ENCODE peak calls at places on chromosomes 7 and 10, in five cellular contexts. N is kidney epithelial cell, P is IMR-90, K is HFF-Myc, R is activated B cell treated with CpG ODN at 0.5 μM for 24 hours. I is an unnamed sample.

GRCh38 chr7:17368856-17369520 is 70.5 kb downstream of the AHR start:
- DNase-seq in N (no peak), P (peak), K (no peak), R (no peak), I (no peak)

GRCh38 chr7:26645126-26645525 is 219.3 kb downstream of the SKAP2 start:
- DNase-seq in N (no peak), P (no peak), K (no peak), R (no peak), I (no peak)

GRCh38 chr10:43931308-43931930 is 282.7 kb upstream of the ZNF32 start:
- DNase-seq in N (peak), P (peak), K (no peak), R (no peak), I (peak)

GRCh38 chr7:83936056-83936703 is 258.4 kb downstream of the SEMA3A start:
- DNase-seq in N (peak), P (peak), K (peak), R (no peak), I (peak)

GRCh38 chr10:18333616-18334015 is 193.4 kb downstream of the CACNB2 start:
- DNase-seq in N (no peak), P (no peak), K (no peak), R (no peak), I (no peak)

GRCh38 chr7:31017036-31017747 is 34.9 kb upstream of the ADCYAP1R1 start:
- DNase-seq in N (no peak), P (no peak), K (no peak), R (no peak), I (no peak)

GRCh38 chr10:30510184-30510931 is 76.4 kb downstream of the MAP3K8 start:
- DNase-seq in N (no peak), P (peak), K (no peak), R (no peak), I (peak)

GRCh38 chr7:25775999-25776736 is 375.8 kb upstream of the NFE2L3 start:
- DNase-seq in N (no peak), P (no peak), K (no peak), R (no peak), I (no peak)

GRCh38 chr7:4706384-4707032 is 24.4 kb downstream of the FOXK1 start:
- DNase-seq in N (no peak), P (peak), K (no peak), R (no peak), I (peak)

GRCh38 chr10:71085689-71086438 is 126.5 kb upstream of the UNC5B start:
- DNase-seq in N (no peak), P (no peak), K (no peak), R (no peak), I (no peak)

GRCh38 chr7:20776214-20776875 is 10.3 kb downstream of the SP8 start:
- DNase-seq in N (no peak), P (no peak), K (no peak), R (no peak), I (no peak)

GRCh38 chr7:20777377-20778062 is 9.2 kb downstream of the SP8 start:
- DNase-seq in N (no peak), P (no peak), K (no peak), R (no peak), I (no peak)

GRCh38 chr7:20779041-20779440 is 7.6 kb downstream of the SP8 start:
- DNase-seq in N (no peak), P (no peak), K (no peak), R (no peak), I (no peak)

GRCh38 chr7:20776942-20777341 is 9.7 kb downstream of the SP8 start:
- DNase-seq in N (no peak), P (no peak), K (no peak), R (no peak), I (no peak)

GRCh38 chr7:20778063-20778721 is 8.5 kb downstream of the SP8 start:
- DNase-seq in N (no peak), P (no peak), K (no peak), R (no peak), I (no peak)
- TF ChIP-seq CTCF in N (peak), P (peak), K (peak), R (no peak), I (peak)

GRCh38 chr10:48748573-48748972 is 63.9 kb downstream of the WDFY4 start:
- DNase-seq in N (no peak), P (no peak), K (no peak), R (no peak), I (no peak)

GRCh38 chr10:48749254-48749787 is 64.6 kb downstream of the WDFY4 start:
- DNase-seq in N (no peak), P (no peak), K (no peak), R (no peak), I (no peak)

GRCh38 chr10:48742891-48743845 is 58.5 kb downstream of the WDFY4 start:
- DNase-seq in N (no peak), P (no peak), K (no peak), R (no peak), I (no peak)

GRCh38 chr10:48744587-48744986 is 59.9 kb downstream of the WDFY4 start:
- DNase-seq in N (no peak), P (no peak), K (no peak), R (no peak), I (no peak)

GRCh38 chr10:48745662-48746245 is 61.1 kb downstream of the WDFY4 start:
- DNase-seq in N (no peak), P (no peak), K (no peak), R (no peak), I (no peak)
- TF ChIP-seq CTCF in N (peak), P (no peak), K (peak), R (no peak), I (no peak)

GRCh38 chr10:112030431-112030830 is 153.1 kb downstream of the GPAM start:
- DNase-seq in N (no peak), P (no peak), K (no peak), R (no peak), I (no peak)

GRCh38 chr10:112024079-112024478 is 159.5 kb downstream of the GPAM start:
- DNase-seq in N (no peak), P (no peak), K (no peak), R (no peak), I (no peak)

GRCh38 chr10:112025228-112025627 is 158.3 kb downstream of the GPAM start:
- DNase-seq in N (no peak), P (no peak), K (no peak), R (no peak), I (no peak)

GRCh38 chr10:112027881-112028280 is 155.7 kb downstream of the GPAM start:
- DNase-seq in N (no peak), P (no peak), K (no peak), R (no peak), I (no peak)

DNA sequence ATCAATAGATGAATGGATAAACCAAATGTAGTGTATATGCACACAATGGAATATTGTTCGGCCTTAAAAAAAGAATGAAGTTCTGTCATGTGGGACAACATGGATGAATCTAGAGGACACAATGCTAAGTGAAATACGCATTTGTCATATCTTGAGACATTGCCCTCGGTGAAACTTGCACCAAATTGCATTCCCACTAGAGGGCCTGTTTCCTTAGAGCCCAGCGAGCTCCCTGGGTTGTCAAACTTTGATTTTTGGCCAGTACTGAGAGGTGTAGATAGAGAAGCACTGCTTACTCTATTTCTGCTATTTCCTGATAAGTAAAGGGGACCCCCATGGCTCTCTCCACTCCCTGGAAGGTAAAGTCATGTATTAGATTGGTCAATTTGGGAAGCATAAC is 157.1 kb downstream of the GPAM start:
- DNase-seq in N (no peak), P (no peak), K (no peak), R (no peak), I (no peak)
- TF ChIP-seq CTCF in N (no peak), P (no peak), K (no peak), R (no peak), I (no peak)

GRCh38 chr10:51705774-51706173 is 6.4 kb upstream of the CSTF2T start:
- DNase-seq in N (no peak), P (no peak), K (no peak), R (no peak), I (no peak)

GRCh38 chr10:51708609-51709008 is 9.2 kb upstream of the CSTF2T start:
- DNase-seq in N (no peak), P (no peak), K (no peak), R (no peak), I (no peak)

GRCh38 chr10:51707392-51707791 is 8.0 kb upstream of the CSTF2T start:
- DNase-seq in N (no peak), P (no peak), K (no peak), R (no peak), I (no peak)

GRCh38 chr10:51707821-51708424 is 8.5 kb upstream of the CSTF2T start:
- DNase-seq in N (no peak), P (no peak), K (no peak), R (no peak), I (no peak)

GRCh38 chr10:51706225-51706624 is 6.8 kb upstream of the CSTF2T start:
- DNase-seq in N (no peak), P (peak), K (no peak), R (no peak), I (peak)
- TF ChIP-seq CTCF in N (no peak), P (no peak), K (no peak), R (no peak), I (no peak)

GRCh38 chr7:49320083-49320482 is 395.7 kb downstream of the CDC14C start:
- DNase-seq in N (no peak), P (no peak), K (no peak), R (no peak), I (no peak)

GRCh38 chr7:49327155-49327554 is 402.8 kb downstream of the CDC14C start:
- DNase-seq in N (no peak), P (no peak), K (no peak), R (no peak), I (no peak)

GRCh38 chr7:49322476-49322875 is 398.1 kb downstream of the CDC14C start:
- DNase-seq in N (no peak), P (no peak), K (no peak), R (no peak), I (no peak)

DNA sequence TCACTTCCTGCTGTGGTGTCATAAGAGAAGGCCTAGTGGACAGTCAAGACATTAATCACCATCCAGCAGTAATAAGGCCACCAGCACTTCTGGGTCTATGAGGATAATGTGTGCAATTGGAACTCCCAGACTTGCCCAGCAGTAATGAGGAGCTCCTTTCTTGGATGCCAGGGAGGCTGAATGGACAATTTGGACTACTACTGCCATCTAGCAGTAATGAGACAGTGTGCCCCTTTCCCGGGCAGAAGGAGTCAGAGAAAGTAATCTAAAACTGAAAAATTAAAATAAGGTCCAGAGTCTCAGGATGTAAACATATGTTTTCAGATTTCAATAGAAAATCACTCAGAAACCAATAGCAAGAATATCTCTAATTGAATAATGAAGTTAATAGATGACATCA is 400.4 kb downstream of the CDC14C start:
- DNase-seq in N (no peak), P (no peak), K (no peak), R (no peak), I (no peak)
- TF ChIP-seq CTCF in N (peak), P (no peak), K (no peak), R (no peak), I (no peak)

DNA sequence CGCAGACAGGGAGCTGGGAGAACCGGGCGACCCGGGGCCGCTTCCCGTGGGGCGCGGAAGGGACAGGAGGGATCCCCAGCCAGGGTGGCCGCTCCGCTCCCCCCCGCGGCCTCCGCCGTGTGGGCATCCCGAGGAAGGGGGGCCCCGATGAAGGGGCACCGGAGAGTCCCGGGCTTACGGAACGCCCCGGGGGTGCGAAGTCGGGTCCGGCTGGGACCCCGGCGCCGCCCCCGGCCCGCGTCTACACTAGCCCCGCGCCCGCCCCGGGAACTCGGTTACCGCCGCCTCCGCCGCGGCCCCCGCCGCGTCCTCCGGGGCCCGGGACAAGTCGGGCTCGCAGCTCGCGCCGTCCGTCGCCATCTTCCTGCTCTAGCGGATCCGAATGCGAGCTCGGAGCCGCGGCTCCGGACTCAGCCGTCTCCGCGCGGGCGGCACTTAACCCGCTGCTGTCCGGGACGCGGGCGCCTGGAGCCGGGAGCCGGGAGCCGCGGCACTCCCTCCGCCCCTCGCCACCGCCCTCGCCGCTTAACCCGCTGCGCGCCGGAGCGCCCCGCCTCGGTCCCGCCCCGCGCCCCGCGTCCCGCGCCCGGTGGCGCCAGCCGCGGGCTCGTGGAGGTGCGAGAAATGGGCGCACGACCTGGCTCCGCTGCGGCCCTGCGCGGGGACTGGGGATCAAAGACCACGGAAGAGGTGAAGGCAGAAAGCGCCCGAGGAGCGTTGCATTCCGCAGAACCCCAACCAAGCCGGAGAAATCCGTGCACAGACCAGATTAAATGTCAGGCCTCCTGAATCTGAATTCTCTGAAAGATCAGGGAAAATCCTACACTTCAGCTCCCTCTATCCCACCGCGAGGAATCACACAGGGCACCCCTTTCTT is at the start of gene CTTNBP2:
- DNase-seq in N (no peak), P (peak), K (no peak), R (no peak), I (peak)
- TF ChIP-seq CTCF in N (no peak), P (peak), K (no peak), R (no peak), I (peak)

GRCh38 chr7:2517004-2517403 is 2.6 kb upstream of the LFNG start:
- DNase-seq in N (peak), P (peak), K (peak), R (no peak), I (peak)
- TF ChIP-seq CTCF in N (peak), P (peak), K (peak), R (no peak), I (peak)